ENCODE peak calls at places on chromosomes 2 and 18, in six cellular contexts. H, E, U, C, P and D are unnamed samples.

GRCh38 chr2:73718421-73718820 is 18.7 kb downstream of the TPRKB start:
- DNase-seq in E (no peak), P (no peak), C (no peak), U (no peak), H (no peak), D (no peak)

GRCh38 chr18:62717059-62717849 is 1.9 kb downstream of the PHLPP1 start:
- DNase-seq in C (peak), E (peak), H (peak), P (no peak), U (peak), D (peak)

GRCh38 chr2:152525277-152525838 is 190.4 kb downstream of the FMNL2 start:
- DNase-seq in U (no peak), E (no peak), H (peak), P (no peak), C (peak), D (peak)

GRCh38 chr2:55213822-55214221 is 18.3 kb downstream of the CLHC1 start:
- DNase-seq in U (no peak), E (no peak), P (no peak), C (no peak), H (no peak), D (no peak)

GRCh38 chr18:67467188-67467587 is 49.3 kb downstream of the DSEL start:
- DNase-seq in P (no peak), U (no peak), H (no peak), C (no peak), E (no peak), D (no peak)

GRCh38 chr2:34524115-34524514 is 925.0 kb upstream of the FAM98A start:
- DNase-seq in U (no peak), P (no peak), E (no peak), H (peak), C (no peak), D (no peak)

GRCh38 chr18:62702259-62702658 is 13.1 kb upstream of the PHLPP1 start:
- DNase-seq in P (no peak), H (no peak), E (no peak), U (no peak), C (no peak), D (no peak)

GRCh38 chr2:100254646-100255210 is 67.6 kb downstream of the LONRF2 start:
- DNase-seq in E (no peak), U (no peak), C (no peak), H (no peak), P (no peak), D (no peak)

GRCh38 chr18:35376393-35376741 is 770 bp downstream of the ZNF396 start:
- DNase-seq in P (no peak), C (no peak), E (peak), U (peak), H (no peak), D (no peak)

GRCh38 chr18:47949197-47949596 is 18.7 kb upstream of the SMAD2 start:
- DNase-seq in P (no peak), C (peak), U (no peak), H (no peak), E (no peak), D (no peak)

GRCh38 chr2:21041943-21042707 is 1.7 kb downstream of the APOB start:
- DNase-seq in P (no peak), H (no peak), U (no peak), E (no peak), C (no peak), D (peak)

GRCh38 chr2:120220756-120221155 is 2.4 kb downstream of the TMEM185B start:
- DNase-seq in P (no peak), U (no peak), H (no peak), E (no peak), C (no peak), D (no peak)
- H3K4me3 ChIP-seq in P (no peak), U (no peak), H (no peak), E (no peak), C (no peak), D (peak)

GRCh38 chr2:218782529-218782845 is 540 bp downstream of the CYP27A1 start:
- DNase-seq in H (no peak), E (no peak), U (no peak), P (no peak), C (no peak), D (no peak)
- H2AFZ ChIP-seq in H (peak), E (no peak), U (no peak), P (peak), C (peak), D (peak)

GRCh38 chr18:79853303-79853992 is 55.7 kb downstream of the KCNG2 start:
- DNase-seq in C (no peak), P (peak), U (no peak), H (no peak), E (no peak), D (no peak)
- H3K9ac ChIP-seq in C (no peak), P (no peak), U (no peak), H (no peak), E (no peak), D (no peak)

GRCh38 chr2:113273031-113273551 is 5.6 kb downstream of the PAX8 start:
- DNase-seq in C (no peak), U (peak), E (peak), P (peak), H (no peak), D (peak)

GRCh38 chr2:113274427-113274826 is 4.3 kb downstream of the PAX8 start:
- DNase-seq in H (no peak), C (no peak), E (no peak), U (no peak), P (no peak), D (no peak)

GRCh38 chr2:113268621-113269360 is 9.9 kb downstream of the PAX8 start:
- DNase-seq in U (no peak), H (no peak), C (no peak), E (no peak), P (no peak), D (no peak)

GRCh38 chr2:113275556-113276215 is 3.0 kb downstream of the PAX8 start:
- DNase-seq in H (no peak), U (no peak), E (no peak), P (peak), C (no peak), D (no peak)

DNA sequence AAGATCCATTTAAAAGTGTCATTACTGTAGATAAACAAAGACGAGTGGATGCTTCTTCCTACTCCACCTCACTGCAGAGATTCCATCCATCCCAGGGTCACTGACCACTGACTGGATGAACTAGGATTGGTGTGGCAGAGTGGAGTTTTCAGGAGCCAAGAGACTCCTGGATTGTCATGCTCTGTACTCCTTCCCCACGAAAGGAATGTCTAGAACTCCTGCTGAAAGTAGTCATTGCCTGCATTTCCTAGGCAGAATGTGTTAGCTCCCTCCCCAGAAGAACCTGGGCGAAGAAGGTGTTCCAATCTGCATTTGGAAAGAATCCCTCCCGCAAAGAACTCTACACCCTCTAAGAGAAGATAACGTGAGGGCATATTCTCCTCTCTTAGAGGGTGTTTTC is 6.3 kb downstream of the PAX8 start:
- DNase-seq in H (no peak), C (no peak), E (no peak), P (no peak), U (no peak), D (no peak)
- H3K4me3 ChIP-seq in H (no peak), C (no peak), E (no peak), P (no peak), U (no peak), D (no peak)

GRCh38 chr18:31230495-31230894 is 67.8 kb upstream of the DSC1 start:
- DNase-seq in E (no peak), C (no peak), H (peak), U (peak), P (no peak), D (no peak)
- H2AFZ ChIP-seq in E (no peak), C (no peak), H (no peak), U (peak), P (no peak), D (no peak)

DNA sequence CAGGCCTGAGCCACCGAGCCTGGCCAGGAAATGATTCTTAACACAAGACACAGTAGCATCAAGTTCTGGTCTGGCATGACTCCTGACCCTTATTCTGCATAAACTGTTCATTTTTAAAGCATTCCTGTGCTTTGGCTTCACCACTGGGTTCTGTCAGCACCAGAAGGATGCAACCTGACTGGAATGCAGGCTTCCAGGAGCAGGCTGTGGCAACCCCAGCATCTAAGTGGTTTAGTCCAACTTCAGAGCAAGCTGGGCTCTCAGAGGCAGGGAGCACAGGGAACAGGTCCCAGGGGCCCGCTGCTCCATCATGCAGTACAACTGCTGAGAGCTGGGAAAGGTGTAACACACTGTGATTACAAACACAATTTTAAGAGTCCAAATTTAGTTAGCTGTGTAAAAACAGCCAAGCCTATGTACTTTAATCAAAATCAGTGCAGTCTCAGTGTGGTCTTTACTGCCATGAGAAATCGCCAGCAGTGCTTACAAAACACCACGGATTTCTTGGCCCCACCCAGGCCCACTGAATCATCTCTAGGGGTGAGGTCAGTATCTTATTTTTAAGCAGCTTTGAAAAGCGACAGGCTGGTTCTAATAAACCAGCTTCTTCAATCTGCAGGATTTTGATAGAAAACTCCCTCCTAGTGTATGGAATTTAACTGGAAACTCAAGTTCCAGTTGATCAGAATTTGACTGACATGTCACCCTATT is 44.4 kb upstream of the TMEM182 start:
- DNase-seq in C (no peak), H (no peak), U (no peak), P (no peak), E (no peak), D (peak)
- H3K9ac ChIP-seq in C (no peak), H (no peak), U (no peak), P (no peak), E (no peak), D (peak)

GRCh38 chr2:95074663-95075439 is 46.8 kb downstream of the MRPS5 start:
- DNase-seq in E (no peak), H (no peak), P (no peak), U (no peak), C (no peak), D (no peak)
- H3K4me3 ChIP-seq in E (no peak), H (no peak), P (no peak), U (no peak), C (no peak), D (no peak)

DNA sequence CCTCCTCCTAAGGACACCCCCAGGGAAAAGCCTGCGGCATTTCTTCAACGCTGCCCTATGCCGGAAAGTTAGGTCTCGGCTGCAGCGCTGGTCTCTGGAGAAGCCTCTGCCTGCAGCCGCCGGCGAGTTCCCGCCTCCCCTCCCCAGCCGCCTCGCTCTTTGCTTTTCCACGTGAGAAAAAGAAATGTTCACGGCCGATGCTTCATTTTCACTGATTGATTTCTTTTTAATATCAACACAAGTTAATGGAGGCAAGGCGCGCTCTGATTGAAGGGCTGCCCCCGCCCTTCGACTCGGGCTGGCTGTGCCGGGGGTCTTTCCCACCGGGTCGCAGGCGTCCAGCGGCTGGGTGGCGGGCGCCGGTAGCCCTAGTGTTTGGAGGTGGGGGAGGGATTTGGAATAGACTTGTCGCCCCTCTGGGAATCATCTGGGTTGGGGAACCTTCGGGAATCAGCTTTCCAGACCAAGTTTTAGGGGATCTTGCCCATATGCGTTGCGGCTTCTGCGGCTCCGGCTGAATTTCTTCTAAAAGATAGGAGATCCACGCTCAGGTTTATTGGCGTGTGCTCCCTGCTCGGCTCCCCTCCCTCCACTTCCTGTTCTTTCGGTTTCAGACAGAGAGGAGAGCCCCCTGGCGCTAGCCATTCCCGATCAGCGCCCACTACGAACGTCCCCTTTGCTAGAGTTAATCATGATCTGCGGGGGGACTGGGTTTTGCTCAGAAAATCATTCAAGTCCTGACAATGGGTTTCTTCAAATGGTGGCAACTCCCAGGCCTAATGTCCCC is 4.1 kb downstream of the NRP2 start:
- DNase-seq in H (no peak), U (no peak), E (no peak), P (peak), C (peak), D (peak)
- H2AFZ ChIP-seq in H (peak), U (no peak), E (no peak), P (no peak), C (peak), D (peak)

DNA sequence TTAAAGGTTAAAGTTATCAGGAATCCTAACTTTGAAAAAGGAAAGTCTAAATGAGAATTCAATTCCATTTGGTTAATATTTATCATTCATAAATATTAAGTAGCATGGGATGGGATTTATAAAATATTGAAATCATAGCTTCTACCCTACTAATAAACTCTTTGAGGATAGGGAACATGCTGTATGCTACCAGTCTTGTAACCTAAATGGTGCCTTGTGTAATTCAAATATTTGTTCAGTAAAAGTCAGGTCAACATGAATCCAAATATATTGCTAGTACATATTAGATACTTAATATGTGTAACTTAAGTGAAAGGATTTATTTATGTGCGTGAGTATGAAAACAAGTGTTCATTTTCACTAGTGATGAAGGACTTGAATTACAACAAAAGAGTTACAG is 94.1 kb downstream of the CAMKMT start:
- DNase-seq in P (no peak), E (no peak), H (no peak), C (no peak), U (no peak), D (no peak)
- H3K9ac ChIP-seq in P (no peak), E (no peak), H (no peak), C (no peak), U (no peak), D (no peak)

DNA sequence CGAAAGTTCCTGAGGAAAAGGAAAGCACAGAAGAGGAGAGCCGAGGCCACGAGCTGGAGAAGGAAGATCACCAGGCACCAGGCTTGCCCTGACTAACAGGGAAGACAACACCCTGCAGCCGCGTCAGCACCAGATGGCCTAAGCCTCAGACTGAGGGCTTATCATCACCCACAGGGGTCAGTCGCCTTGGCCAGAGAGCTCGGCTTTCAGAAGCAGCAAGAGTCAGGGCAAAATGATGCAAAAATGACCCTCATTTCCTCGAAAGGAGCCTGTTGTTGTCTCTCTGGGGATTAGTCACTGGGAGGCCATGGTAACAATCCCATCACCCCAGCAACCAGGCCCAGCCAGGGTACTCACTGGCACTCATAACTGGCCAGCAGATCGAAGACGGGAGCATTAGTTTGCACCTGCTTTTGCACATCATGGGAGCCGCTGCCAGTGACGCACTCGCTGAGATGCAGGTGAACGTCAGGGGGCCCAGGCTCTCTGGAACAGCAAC is 42.7 kb upstream of the ZFP36L2 start:
- DNase-seq in E (peak), P (no peak), C (peak), H (no peak), U (no peak), D (peak)
- H3K4me3 ChIP-seq in E (no peak), P (no peak), C (no peak), H (no peak), U (no peak), D (peak)